ENCODE peak calls at places on chromosomes 13 and 19, in seven cellular contexts. V is upper lobe of left lung; L is tibial artery; Q is mammary epithelial cell; D is MM.1S; B is ascending aorta; A is CD8-positive, alpha-beta memory T cell. K is an unnamed sample. For H3K27me3, the result is how much of the 10 kb centered on the place peaks cover.

GRCh38 chr13:66805657-66806056 is 424.5 kb downstream of the PCDH9 start:
- DNase-seq in B (no peak), A (no peak), L (no peak), Q (no peak), V (no peak), D (no peak), K (no peak)

GRCh38 chr19:6536138-6536671 is 5.4 kb downstream of the TNFSF9 start:
- DNase-seq in B (peak), V (peak), L (no peak), D (peak), Q (peak), A (peak), K (no peak)

GRCh38 chr19:45800009-45800553 is 7.4 kb upstream of the DMWD start:
- DNase-seq in V (no peak), Q (peak), L (no peak), A (no peak), D (no peak), B (no peak), K (no peak)

GRCh38 chr19:41299755-41300089 is 10.2 kb upstream of the CCDC97 start:
- DNase-seq in D (no peak), B (no peak), Q (no peak), A (peak), V (peak), L (peak), K (no peak)

GRCh38 chr13:25217023-25217909 is 45.2 kb upstream of the AMER2 start:
- DNase-seq in A (no peak), L (no peak), V (no peak), Q (peak), D (no peak), B (no peak), K (no peak)

GRCh38 chr19:57002765-57003164 is 117.0 kb upstream of the USP29 start:
- DNase-seq in V (no peak), Q (no peak), D (no peak), B (no peak), A (no peak), L (no peak), K (no peak)

GRCh38 chr19:29271911-29272310 is 59.0 kb upstream of the UQCRFS1 start:
- DNase-seq in V (no peak), D (no peak), Q (no peak), A (no peak), B (no peak), L (peak), K (no peak)

GRCh38 chr19:19538077-19538764 is at the start of gene CILP2:
- DNase-seq in L (no peak), D (no peak), Q (no peak), B (no peak), A (peak), V (no peak), K (no peak)

GRCh38 chr19:5545984-5546383 is 21.8 kb downstream of the TINCR start:
- DNase-seq in L (no peak), B (no peak), A (no peak), V (no peak), Q (no peak), D (no peak), K (no peak)

GRCh38 chr13:59305896-59306295 is 857.8 kb downstream of the DIAPH3 start:
- DNase-seq in D (no peak), V (no peak), L (no peak), Q (no peak), A (no peak), B (no peak), K (no peak)

GRCh38 chr13:77113496-77113895 is 86.5 kb upstream of the FBXL3 start:
- DNase-seq in A (no peak), B (no peak), L (no peak), D (no peak), Q (no peak), V (no peak), K (no peak)

GRCh38 chr19:15332311-15332996 is at the start of gene BRD4:
- DNase-seq in Q (peak), V (peak), A (peak), L (peak), B (no peak), D (peak), K (no peak)

GRCh38 chr13:24254151-24254810 is 55.1 kb upstream of the C1QTNF9 start:
- DNase-seq in V (peak), L (no peak), Q (no peak), D (no peak), B (peak), A (peak), K (no peak)

GRCh38 chr13:93169980-93170379 is 56.6 kb upstream of the GPC6 start:
- DNase-seq in D (no peak), A (no peak), B (no peak), Q (peak), V (no peak), L (no peak), K (no peak)

GRCh38 chr13:23996456-23996855 is 99.2 kb upstream of the C1QTNF9B start:
- DNase-seq in Q (no peak), L (no peak), A (no peak), D (no peak), V (no peak), B (no peak), K (no peak)

GRCh38 chr13:92530364-92530763 is 696.2 kb upstream of the GPC6 start:
- DNase-seq in D (no peak), Q (no peak), L (no peak), B (no peak), A (no peak), V (no peak), K (no peak)

GRCh38 chr13:95485518-95486144 is 66.9 kb upstream of the CLDN10 start:
- DNase-seq in L (no peak), Q (peak), D (no peak), B (no peak), A (no peak), V (no peak), K (no peak)

GRCh38 chr13:42486711-42487198 is 87.2 kb upstream of the TNFSF11 start:
- DNase-seq in A (no peak), Q (peak), D (no peak), V (no peak), L (no peak), B (no peak), K (no peak)

GRCh38 chr19:38034153-38034835 is 127.3 kb downstream of the SIPA1L3 start:
- DNase-seq in D (no peak), A (no peak), B (no peak), V (no peak), L (no peak), Q (no peak), K (no peak)

GRCh38 chr19:22527554-22527953 is 105.4 kb upstream of the ZNF98 start:
- DNase-seq in L (no peak), D (no peak), V (no peak), A (no peak), B (no peak), Q (no peak), K (no peak)

GRCh38 chr13:26525528-26525927 is 32.0 kb upstream of the WASF3 start:
- DNase-seq in D (no peak), A (no peak), V (no peak), Q (no peak), L (no peak), B (no peak), K (no peak)

GRCh38 chr13:24267801-24268200 is 41.6 kb upstream of the C1QTNF9 start:
- DNase-seq in V (no peak), L (no peak), B (no peak), A (no peak), D (no peak), Q (no peak), K (no peak)

GRCh38 chr19:41192574-41193419 is at the start of gene CYP2S1:
- DNase-seq in Q (peak), L (no peak), B (no peak), D (no peak), A (no peak), V (peak), K (no peak)

GRCh38 chr19:44746946-44747738 is 1.4 kb upstream of the BCL3 start:
- DNase-seq in B (peak), D (peak), L (peak), A (peak), Q (peak), V (peak), K (no peak)

GRCh38 chr19:2719910-2720776 is 1.0 kb downstream of the DIRAS1 start:
- DNase-seq in A (no peak), L (no peak), B (no peak), Q (no peak), D (no peak), V (no peak), K (no peak)

GRCh38 chr19:35291916-35292315 is at the start of gene MAG:
- DNase-seq in B (no peak), V (no peak), D (no peak), L (no peak), Q (no peak), A (no peak), K (no peak)

GRCh38 chr13:109704771-109705628 is 81.4 kb downstream of the IRS2 start:
- DNase-seq in V (peak), B (peak), L (peak), D (no peak), Q (peak), A (no peak), K (no peak)

GRCh38 chr19:720691-721160 is 12.0 kb downstream of the PALM start:
- DNase-seq in B (no peak), Q (no peak), L (no peak), D (no peak), V (no peak), A (no peak), K (no peak)

GRCh38 chr13:49084961-49085360 is 109.2 kb downstream of the FNDC3A start:
- DNase-seq in L (no peak), D (no peak), A (no peak), V (no peak), B (no peak), Q (peak), K (no peak)
- H3K27me3 ChIP-seq in L (under half), D (under half), A (under half), V (under half), B (under half), Q (under half), K (under half)

DNA sequence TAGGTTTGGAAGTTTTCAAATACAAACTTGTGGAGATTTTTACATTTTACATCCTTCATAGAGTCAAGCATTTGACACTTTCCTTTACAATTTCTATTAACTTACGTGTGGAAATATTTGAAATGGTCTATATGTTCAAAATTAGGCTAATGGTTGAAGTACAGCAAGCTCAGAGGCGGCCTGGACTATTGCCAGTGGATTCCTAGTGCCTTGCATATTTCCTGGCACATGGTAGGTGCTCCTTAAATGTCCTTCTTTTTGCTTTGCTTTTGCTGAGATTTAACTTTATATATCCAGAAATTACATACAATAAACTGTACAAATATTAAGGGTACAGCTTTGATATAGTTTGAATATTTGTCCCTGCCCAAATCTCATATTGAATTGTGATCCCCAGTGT is 93.9 kb downstream of the UBL3 start:
- DNase-seq in B (no peak), A (no peak), Q (no peak), D (no peak), L (no peak), V (no peak), K (no peak)
- H3K27me3 ChIP-seq in B (under half), A (under half), Q (under half), D (under half), L (under half), V (under half), K (under half)

GRCh38 chr19:39203372-39204341 is at the start of gene SYCN:
- DNase-seq in D (no peak), A (no peak), L (no peak), Q (no peak), V (no peak), B (no peak), K (no peak)

GRCh38 chr19:39207293-39207836 is 3.3 kb upstream of the SYCN start:
- DNase-seq in V (no peak), D (no peak), Q (no peak), L (no peak), A (no peak), B (no peak), K (no peak)

GRCh38 chr19:39202998-39203355 is 1.1 kb downstream of the SYCN start:
- DNase-seq in D (no peak), Q (no peak), A (no peak), V (no peak), B (no peak), L (no peak), K (no peak)

GRCh38 chr19:39206122-39206521 is 2.1 kb upstream of the SYCN start:
- DNase-seq in Q (no peak), B (no peak), D (no peak), V (no peak), A (no peak), L (no peak), K (no peak)

DNA sequence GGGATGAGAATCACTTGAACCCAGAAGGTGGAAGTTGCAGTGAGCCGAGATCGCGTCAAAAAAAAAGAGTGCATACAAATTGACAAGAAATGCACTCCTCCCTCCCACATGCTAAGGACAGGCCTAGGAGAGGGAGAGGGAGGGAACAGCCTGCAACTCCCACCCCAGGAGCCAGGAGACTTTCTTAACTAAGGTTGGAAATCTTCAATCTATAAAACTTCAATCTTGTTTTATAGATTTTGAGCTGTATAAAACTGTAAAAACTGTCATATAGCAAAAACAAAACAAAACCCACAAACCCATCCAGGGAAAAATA is 1.3 kb upstream of the SYCN start:
- DNase-seq in Q (no peak), A (no peak), V (no peak), L (no peak), B (no peak), D (no peak), K (no peak)
- H3K27me3 ChIP-seq in Q (under half), A (under half), V (under half), L (under half), B (under half), D (half or more), K (under half)

GRCh38 chr19:17871032-17871877 is 490 bp upstream of the SLC5A5 start:
- DNase-seq in B (no peak), Q (no peak), A (no peak), L (no peak), V (no peak), D (no peak), K (no peak)

GRCh38 chr19:17874423-17875135 is 2.8 kb downstream of the SLC5A5 start:
- DNase-seq in D (no peak), L (no peak), V (no peak), A (no peak), B (no peak), Q (no peak), K (no peak)

GRCh38 chr19:17871878-17872250 is at the start of gene SLC5A5:
- DNase-seq in A (no peak), B (no peak), Q (no peak), V (no peak), L (no peak), D (no peak), K (no peak)

GRCh38 chr19:17872251-17873001 is 681 bp downstream of the SLC5A5 start:
- DNase-seq in D (no peak), L (no peak), B (no peak), Q (no peak), V (no peak), A (no peak), K (no peak)

DNA sequence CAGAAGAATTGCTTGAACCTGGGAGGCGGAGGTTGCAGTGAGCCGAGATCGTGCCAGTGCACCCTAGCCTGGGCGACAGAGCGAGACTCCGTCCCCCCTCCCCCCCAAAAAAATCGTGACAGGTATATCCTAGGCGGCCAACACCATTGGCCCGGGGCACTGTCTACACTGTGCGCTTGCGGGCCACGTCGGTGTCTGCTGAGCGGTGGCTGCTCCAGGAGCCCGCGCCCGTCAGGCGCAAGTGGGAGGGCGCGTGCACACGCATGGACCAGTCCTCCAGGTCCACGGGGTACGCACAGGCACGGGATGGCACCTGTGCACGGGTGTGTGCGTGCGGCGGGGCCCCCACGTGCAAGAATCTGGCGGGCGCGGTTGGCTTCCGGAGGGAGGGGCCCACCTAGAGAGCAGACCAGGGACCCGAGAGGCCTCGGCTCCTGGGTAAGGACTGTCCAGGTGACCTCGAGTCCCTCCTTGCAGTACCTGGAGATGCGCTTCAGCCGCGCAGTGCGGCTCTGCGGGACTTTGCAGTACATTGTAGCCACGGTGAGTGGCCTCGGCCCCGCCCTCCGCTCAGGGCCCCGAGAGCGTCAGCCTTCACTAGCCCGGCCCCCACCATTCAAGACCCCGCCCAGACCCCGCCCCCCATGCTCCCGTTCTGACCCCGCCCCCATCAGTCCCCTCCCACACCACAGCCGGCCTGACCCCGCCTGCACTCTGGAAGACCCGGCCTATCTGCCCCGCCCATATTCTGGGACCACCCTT is 2.1 kb downstream of the SLC5A5 start:
- DNase-seq in L (no peak), A (peak), Q (peak), V (peak), B (no peak), D (peak), K (no peak)
- H3K27me3 ChIP-seq in L (under half), A (under half), Q (under half), V (under half), B (under half), D (half or more), K (under half)

GRCh38 chr13:113636266-113636963 is 21.6 kb downstream of the ATP4B start:
- DNase-seq in L (peak), A (no peak), B (no peak), V (peak), Q (no peak), D (no peak), K (no peak)
- H3K27me3 ChIP-seq in L (under half), A (under half), B (under half), V (under half), Q (under half), D (under half), K (under half)

K was measured in iPS DF 6.9.